ENCODE peak calls at places on chromosomes 13 and 19, in ten cellular contexts. L is NCI-H1092 treated with DMSO at 0.1 percent for 48 hours; N is immature natural killer cell; G is cardiac muscle cell; P is HuH-7; Z is stimulated activated CD4-positive, alpha-beta T cell treated with anti-CD3 and anti-CD28 coated beads, Interleukin-1b, Interleukin-23, amount 100 ng/mL, for 24 hours; V is AG20443; U is AG10803; A is NCI-H2029 treated with DMSO at 0.1 percent for 48 hours; E is stimulated activated naive B cell treated with anti-CD40 and anti-IgM and Interleukin-4, amounts not matched to agents 10 μg/mL and 1 μg/mL and 100 μg/mL, for 72 hours. S is an unnamed sample.

GRCh38 chr13:103130681-103131210 is 64.5 kb upstream of the SLC10A2 start:
- DNase-seq in L (no peak), N (no peak), G (no peak), P (no peak), Z (no peak), V (no peak), U (no peak), A (no peak), E (no peak), S (no peak)

GRCh38 chr19:18951721-18952281 is 10.8 kb upstream of the HOMER3 start:
- DNase-seq in L (no peak), N (no peak), G (no peak), P (no peak), Z (no peak), V (peak), U (peak), A (no peak), E (no peak), S (peak)

GRCh38 chr13:72384186-72384823 is 343.1 kb downstream of the MZT1 start:
- DNase-seq in L (no peak), N (no peak), G (no peak), P (no peak), Z (no peak), V (no peak), U (no peak), A (no peak), E (no peak), S (no peak)

GRCh38 chr19:33720691-33721682 is 75.7 kb upstream of the KCTD15 start:
- DNase-seq in L (no peak), N (no peak), G (no peak), P (no peak), Z (no peak), V (no peak), U (no peak), A (no peak), E (no peak), S (no peak)

GRCh38 chr13:114112826-114113322 is 19.5 kb downstream of the RASA3 start:
- DNase-seq in L (no peak), N (no peak), G (no peak), P (no peak), Z (no peak), V (no peak), U (no peak), A (no peak), E (no peak), S (no peak)

GRCh38 chr19:56341948-56342347 is 27.3 kb upstream of the ZSCAN5A start:
- DNase-seq in L (no peak), N (no peak), G (no peak), P (no peak), Z (no peak), V (no peak), U (no peak), A (no peak), E (no peak), S (peak)

GRCh38 chr19:5321851-5322681 is 18.5 kb downstream of the PTPRS start:
- DNase-seq in L (no peak), N (peak), G (peak), P (no peak), Z (no peak), V (no peak), U (no peak), A (no peak), E (peak), S (no peak)

GRCh38 chr19:45125975-45126493 is 33.1 kb downstream of the PPP1R37 start:
- DNase-seq in L (peak), N (peak), G (peak), P (peak), Z (peak), V (peak), U (peak), A (peak), E (peak), S (peak)

GRCh38 chr13:97334690-97335089 is 99.3 kb upstream of the RAP2A start:
- DNase-seq in L (no peak), N (no peak), G (no peak), P (no peak), Z (no peak), V (no peak), U (no peak), A (no peak), E (no peak), S (no peak)

GRCh38 chr13:43057653-43058317 is 34.4 kb downstream of the DNAJC15 start:
- DNase-seq in L (no peak), N (no peak), G (no peak), P (no peak), Z (no peak), V (no peak), U (no peak), A (no peak), E (no peak), S (no peak)

GRCh38 chr13:44237276-44237767 is 136.3 kb upstream of the SERP2 start:
- DNase-seq in L (no peak), N (peak), G (peak), P (no peak), Z (no peak), V (peak), U (peak), A (no peak), E (peak), S (peak)